ENCODE peak calls at places on chromosomes 7 and 10, in four cellular contexts. Z is lower lobe of right lung, X is esophagus muscularis mucosa, V is fibroblast of lung. Q is an unnamed sample.

GRCh38 chr7:128373588-128373987 is 12.1 kb upstream of the PRRT4 start:
- DNase-seq in X (no peak), Z (no peak), V (no peak), Q (no peak)

GRCh38 chr7:96093435-96093834 is 228.5 kb downstream of the SLC25A13 start:
- DNase-seq in X (no peak), V (peak; percentile 91), Z (no peak), Q (peak; percentile 56)

GRCh38 chr10:99828464-99828863 is 46.0 kb downstream of the ABCC2 start:
- DNase-seq in X (no peak), V (no peak), Z (no peak), Q (no peak)

GRCh38 chr7:95897557-95898183 is 125.3 kb downstream of the DYNC1I1 start:
- DNase-seq in V (no peak), Z (no peak), X (peak; percentile 4), Q (no peak)

GRCh38 chr10:44386546-44387052 is 1.7 kb upstream of the CXCL12 start:
- DNase-seq in X (no peak), Z (no peak), V (peak; percentile 61), Q (no peak)

GRCh38 chr7:18013936-18014335 is 13.7 kb downstream of the PRPS1L1 start:
- DNase-seq in V (peak; percentile 78), Z (no peak), X (no peak), Q (no peak)

GRCh38 chr10:58087896-58088295 is 179.8 kb downstream of the IPMK start:
- DNase-seq in V (no peak), X (no peak), Z (no peak), Q (no peak)

GRCh38 chr7:1544896-1545416 is 11.0 kb downstream of the TMEM184A start:
- DNase-seq in X (no peak), V (no peak), Z (no peak), Q (no peak)

GRCh38 chr7:140003913-140004382 is 58.8 kb downstream of the PARP12 start:
- DNase-seq in V (peak; percentile 51), Z (no peak), X (no peak), Q (no peak)

GRCh38 chr7:50141131-50141530 is 48.1 kb upstream of the ZPBP start:
- DNase-seq in V (no peak), Z (no peak), X (no peak), Q (no peak)

GRCh38 chr7:159061674-159062212 is 82.9 kb downstream of the VIPR2 start:
- DNase-seq in Z (no peak), X (peak; percentile 86), V (no peak), Q (no peak)

GRCh38 chr10:43944742-43945730 is 296.4 kb upstream of the ZNF32 start:
- DNase-seq in X (peak; percentile 74), V (no peak), Z (no peak), Q (no peak)

GRCh38 chr7:116426428-116427156 is 72.9 kb upstream of the CAV2 start:
- DNase-seq in V (peak; percentile 87), X (no peak), Z (no peak), Q (peak; percentile 60)

GRCh38 chr7:126227643-126228042 is 1025.1 kb downstream of the GRM8 start:
- DNase-seq in Z (no peak), V (no peak), X (no peak), Q (no peak)

GRCh38 chr7:157694389-157694665 is 357.5 kb downstream of the DNAJB6 start:
- DNase-seq in Z (no peak), V (no peak), X (no peak), Q (no peak)

GRCh38 chr7:108442039-108442568 is 14.1 kb downstream of the NRCAM start:
- DNase-seq in X (no peak), Z (no peak), V (no peak), Q (peak; percentile 54)

GRCh38 chr10:89888647-89889046 is 187.3 kb downstream of the KIF20B start:
- DNase-seq in X (no peak), Z (no peak), V (no peak), Q (no peak)

GRCh38 chr10:102752266-102752930 is 8.7 kb downstream of the WBP1L start:
- DNase-seq in X (no peak), V (peak; percentile 96), Z (no peak), Q (no peak)

GRCh38 chr10:77555591-77556212 is 81.9 kb downstream of the KCNMA1 start:
- DNase-seq in X (no peak), Z (no peak), V (no peak), Q (no peak)

GRCh38 chr7:150371996-150372270 is 3.3 kb downstream of the REPIN1 start:
- DNase-seq in V (no peak), X (no peak), Z (no peak), Q (no peak)

GRCh38 chr7:77571791-77572190 is 34.7 kb downstream of the PTPN12 start:
- DNase-seq in X (no peak), Z (no peak), V (no peak), Q (no peak)

GRCh38 chr10:91471602-91472001 is 61.5 kb downstream of the HECTD2 start:
- DNase-seq in X (no peak), Z (no peak), V (no peak), Q (no peak)

GRCh38 chr7:7203813-7204575 is 21.6 kb downstream of the C1GALT1 start:
- DNase-seq in X (no peak), V (no peak), Z (no peak), Q (no peak)

GRCh38 chr10:22655312-22655973 is 58.9 kb downstream of the PIP4K2A start:
- DNase-seq in X (no peak), Z (no peak), V (peak; percentile 55), Q (peak; percentile 65)

GRCh38 chr10:131178956-131179355 is 132.6 kb downstream of the TCERG1L start:
- DNase-seq in Z (no peak), X (no peak), V (no peak), Q (no peak)

GRCh38 chr10:131676971-131677421 is 223.8 kb upstream of the PPP2R2D start:
- DNase-seq in V (no peak), X (no peak), Z (no peak), Q (no peak)

GRCh38 chr10:116111483-116112095 is 161.4 kb downstream of the GFRA1 start:
- DNase-seq in Z (no peak), V (no peak), X (no peak), Q (no peak)

GRCh38 chr10:132961420-132961803 is 19.0 kb upstream of the CFAP46 start:
- DNase-seq in X (no peak), Z (no peak), V (no peak), Q (no peak)

GRCh38 chr7:110130669-110131068 is 960.3 kb upstream of the LRRN3 start:
- DNase-seq in X (no peak), Z (no peak), V (no peak), Q (no peak)

GRCh38 chr7:55154096-55154495 is 135.3 kb downstream of the EGFR start:
- DNase-seq in V (no peak), Z (no peak), X (no peak), Q (no peak)

GRCh38 chr7:142856565-142857245 is 1.8 kb downstream of the EPHB6 start:
- DNase-seq in Z (no peak), X (no peak), V (no peak), Q (no peak)

GRCh38 chr10:34112431-34112830 is 702.7 kb downstream of the PARD3 start:
- DNase-seq in V (no peak), Z (no peak), X (no peak), Q (no peak)

GRCh38 chr7:17086403-17086802 is 204.6 kb upstream of the AGR3 start:
- DNase-seq in Z (no peak), X (no peak), V (no peak), Q (no peak)

GRCh38 chr10:95354130-95354529 is 63.3 kb upstream of the PDLIM1 start:
- DNase-seq in V (no peak), X (no peak), Z (no peak), Q (no peak)

GRCh38 chr10:95356190-95356955 is 65.6 kb upstream of the PDLIM1 start:
- DNase-seq in V (no peak), Z (no peak), X (no peak), Q (no peak)

GRCh38 chr10:95352684-95353083 is 61.9 kb upstream of the PDLIM1 start:
- DNase-seq in X (no peak), V (no peak), Z (no peak), Q (no peak)

GRCh38 chr10:95353123-95353522 is 62.3 kb upstream of the PDLIM1 start:
- DNase-seq in X (no peak), V (no peak), Z (no peak), Q (no peak)

DNA sequence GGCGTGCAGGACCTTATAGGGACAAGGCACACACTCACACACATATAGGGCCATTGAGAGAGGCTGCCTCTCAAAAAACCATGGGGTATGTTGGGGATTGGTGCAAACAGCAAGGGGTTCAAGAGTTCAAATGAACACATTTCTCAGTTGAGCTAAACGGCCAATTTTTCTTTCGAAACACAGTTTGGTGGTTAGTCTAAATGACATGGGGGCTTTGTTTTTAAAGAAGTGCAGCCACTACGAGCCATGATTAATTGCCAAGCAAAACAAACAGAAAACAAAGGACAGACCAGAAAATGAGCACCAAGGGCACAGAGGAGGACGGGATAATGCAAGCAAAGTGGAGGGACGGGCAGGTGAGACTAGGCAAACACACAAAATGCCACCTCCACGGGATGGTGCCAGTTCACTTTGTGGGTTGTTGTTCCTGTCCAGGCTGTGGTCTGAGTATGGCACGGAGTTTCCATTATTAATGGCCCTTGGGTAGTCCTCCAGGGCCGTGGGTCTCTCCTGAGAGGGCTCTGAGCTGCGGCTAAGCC is 64.5 kb upstream of the PDLIM1 start:
- DNase-seq in Z (no peak), V (peak; percentile 50), X (no peak), Q (no peak)
- H3K36me3 ChIP-seq in Z (peaks cover 24% of the 10 kb centered on the region), V (no peaks in the 10 kb centered on the region), X (peaks cover 76% of the 10 kb centered on the region), Q (no peaks in the 10 kb centered on the region)

GRCh38 chr7:130654850-130655249 is 13.7 kb downstream of the COPG2 start:
- DNase-seq in V (no peak), X (no peak), Z (no peak), Q (no peak)
- H3K36me3 ChIP-seq in V (peaks cover 2% of the 10 kb centered on the region), X (peaks cover 4% of the 10 kb centered on the region), Z (no peaks in the 10 kb centered on the region), Q (no peaks in the 10 kb centered on the region)

DNA sequence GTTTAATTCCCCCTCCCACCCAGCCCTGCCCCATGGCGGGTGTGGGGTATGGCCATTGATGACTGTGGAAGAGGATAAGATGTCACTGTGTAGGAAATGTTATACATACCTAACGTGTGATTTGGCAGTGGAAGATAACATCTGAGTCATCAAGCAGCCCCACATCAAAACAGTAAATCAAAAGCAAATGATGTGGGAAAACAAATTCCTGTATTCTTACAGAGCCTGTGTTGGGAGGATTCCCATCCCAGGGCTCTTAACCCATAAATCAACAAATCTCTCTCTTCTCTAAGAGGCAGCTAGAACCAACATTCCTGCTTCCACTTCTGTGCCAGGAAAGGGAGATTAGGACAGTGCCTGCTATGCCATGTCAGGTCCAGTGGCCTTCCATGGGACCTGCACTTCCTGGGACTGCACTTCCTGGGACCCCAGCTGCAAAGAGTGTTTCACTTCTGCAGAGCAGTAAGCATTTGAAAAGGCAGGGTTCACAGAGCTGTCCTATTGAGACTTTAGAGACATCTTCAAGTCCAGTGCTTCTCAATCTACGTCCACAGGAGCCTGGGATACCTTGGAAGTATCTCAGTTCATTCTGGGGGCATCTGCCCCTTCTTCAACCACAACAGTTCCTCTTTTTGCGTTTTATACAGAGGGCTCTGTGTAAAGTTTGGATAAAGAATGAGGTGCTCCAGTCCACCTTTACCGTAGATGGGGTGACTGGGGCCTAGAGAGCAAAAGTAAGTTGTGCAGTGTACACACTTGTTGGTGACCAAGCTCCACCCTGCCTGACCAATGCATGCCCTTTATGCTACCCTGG is 45.8 kb downstream of the ATXN7L1 start:
- DNase-seq in X (no peak), Z (no peak), V (peak; percentile 98), Q (peak; percentile 87)
- H3K36me3 ChIP-seq in X (no peaks in the 10 kb centered on the region), Z (no peaks in the 10 kb centered on the region), V (no peaks in the 10 kb centered on the region), Q (no peaks in the 10 kb centered on the region)

GRCh38 chr10:14528450-14528849 is 197.7 kb upstream of the FRMD4A start:
- DNase-seq in V (no peak), X (no peak), Z (no peak), Q (no peak)

GRCh38 chr10:14530465-14530864 is 199.7 kb upstream of the FRMD4A start:
- DNase-seq in Z (no peak), X (no peak), V (peak; percentile 3), Q (no peak)

GRCh38 chr10:14526326-14526725 is 195.6 kb upstream of the FRMD4A start:
- DNase-seq in Z (no peak), V (no peak), X (no peak), Q (no peak)

GRCh38 chr10:14527134-14527780 is 196.5 kb upstream of the FRMD4A start:
- DNase-seq in Z (no peak), V (no peak), X (no peak), Q (no peak)

GRCh38 chr10:14527915-14528314 is 197.2 kb upstream of the FRMD4A start:
- DNase-seq in V (no peak), Z (no peak), X (no peak), Q (no peak)
- H3K36me3 ChIP-seq in V (no peaks in the 10 kb centered on the region), Z (peaks cover 40% of the 10 kb centered on the region), X (no peaks in the 10 kb centered on the region), Q (no peaks in the 10 kb centered on the region)

Q was measured in kidney epithelial cell.